ENCODE peak calls at places on chromosomes 7 and 10, in five cellular contexts. One of them, this sample, is unnamed.

GRCh38 chr7:41979834-41980307 is 257.1 kb downstream of the GLI3 start:
- DNase-seq in suprapubic skin: no peak
- DNase-seq in H1: no peak
- DNase-seq in A549: peak
- DNase-seq in sigmoid colon: no peak
- DNase-seq in this sample: no peak

GRCh38 chr7:87797798-87798403 is 78.3 kb downstream of the SLC25A40 start:
- DNase-seq in suprapubic skin: no peak
- DNase-seq in H1: no peak
- DNase-seq in A549: peak
- DNase-seq in sigmoid colon: no peak
- DNase-seq in this sample: peak

GRCh38 chr10:28858641-28859040 is 181.3 kb downstream of the BAMBI start:
- DNase-seq in suprapubic skin: no peak
- DNase-seq in H1: no peak
- DNase-seq in A549: no peak
- DNase-seq in sigmoid colon: no peak
- DNase-seq in this sample: no peak

GRCh38 chr7:158592541-158592940 is 4.9 kb upstream of the PTPRN2 start:
- DNase-seq in suprapubic skin: no peak
- DNase-seq in H1: no peak
- DNase-seq in A549: no peak
- DNase-seq in sigmoid colon: no peak
- DNase-seq in this sample: no peak

GRCh38 chr10:28892818-28893547 is 215.7 kb downstream of the BAMBI start:
- DNase-seq in suprapubic skin: no peak
- DNase-seq in H1: no peak
- DNase-seq in A549: no peak
- DNase-seq in sigmoid colon: no peak
- DNase-seq in this sample: no peak

GRCh38 chr7:36638140-36638539 is 86.2 kb downstream of the AOAH start:
- DNase-seq in suprapubic skin: no peak
- DNase-seq in H1: no peak
- DNase-seq in A549: no peak
- DNase-seq in sigmoid colon: no peak
- DNase-seq in this sample: no peak

GRCh38 chr7:27163776-27164380 is 1.5 kb downstream of the HOXA9 start:
- DNase-seq in suprapubic skin: peak
- DNase-seq in H1: no peak
- DNase-seq in A549: no peak
- DNase-seq in sigmoid colon: peak
- DNase-seq in this sample: no peak

GRCh38 chr10:42962120-42962901 is 114.6 kb upstream of the RET start:
- DNase-seq in suprapubic skin: no peak
- DNase-seq in H1: no peak
- DNase-seq in A549: no peak
- DNase-seq in sigmoid colon: peak
- DNase-seq in this sample: no peak

GRCh38 chr10:89625041-89625765 is 19.8 kb downstream of the PANK1 start:
- DNase-seq in suprapubic skin: no peak
- DNase-seq in H1: no peak
- DNase-seq in A549: no peak
- DNase-seq in sigmoid colon: no peak
- DNase-seq in this sample: no peak

GRCh38 chr7:41975854-41976253 is 261.2 kb downstream of the GLI3 start:
- DNase-seq in suprapubic skin: no peak
- DNase-seq in H1: no peak
- DNase-seq in A549: no peak
- DNase-seq in sigmoid colon: no peak
- DNase-seq in this sample: no peak

GRCh38 chr10:58143944-58144343 is 123.8 kb downstream of the IPMK start:
- DNase-seq in suprapubic skin: no peak
- DNase-seq in H1: no peak
- DNase-seq in A549: no peak
- DNase-seq in sigmoid colon: no peak
- DNase-seq in this sample: no peak

GRCh38 chr7:74059681-74060588 is 23.7 kb upstream of the LIMK1 start:
- DNase-seq in suprapubic skin: peak
- DNase-seq in H1: no peak
- DNase-seq in A549: peak
- DNase-seq in sigmoid colon: no peak
- DNase-seq in this sample: no peak

GRCh38 chr7:142328006-142328405 is 70.1 kb upstream of the PRSS58 start:
- DNase-seq in suprapubic skin: no peak
- DNase-seq in H1: no peak
- DNase-seq in A549: no peak
- DNase-seq in sigmoid colon: no peak
- DNase-seq in this sample: no peak

GRCh38 chr7:21587139-21587773 is 44.4 kb downstream of the DNAH11 start:
- DNase-seq in suprapubic skin: no peak
- DNase-seq in H1: no peak
- DNase-seq in A549: no peak
- DNase-seq in sigmoid colon: no peak
- DNase-seq in this sample: no peak

GRCh38 chr7:51613911-51614344 is 297.3 kb upstream of the COBL start:
- DNase-seq in suprapubic skin: no peak
- DNase-seq in H1: no peak
- DNase-seq in A549: no peak
- DNase-seq in sigmoid colon: peak
- DNase-seq in this sample: no peak

GRCh38 chr10:49568235-49568634 is 29.3 kb upstream of the ERCC6 start:
- DNase-seq in suprapubic skin: no peak
- DNase-seq in H1: no peak
- DNase-seq in A549: no peak
- DNase-seq in sigmoid colon: no peak
- DNase-seq in this sample: peak

GRCh38 chr7:36161996-36162395 is 8.9 kb downstream of the EEPD1 start:
- DNase-seq in suprapubic skin: no peak
- DNase-seq in H1: no peak
- DNase-seq in A549: no peak
- DNase-seq in sigmoid colon: no peak
- DNase-seq in this sample: no peak

GRCh38 chr10:98088186-98088971 is 46.1 kb upstream of the R3HCC1L start:
- DNase-seq in suprapubic skin: no peak
- DNase-seq in H1: no peak
- DNase-seq in A549: no peak
- DNase-seq in sigmoid colon: no peak
- DNase-seq in this sample: no peak

GRCh38 chr10:80421369-80422220 is 13.2 kb downstream of the PRXL2A start:
- DNase-seq in suprapubic skin: no peak
- DNase-seq in H1: no peak
- DNase-seq in A549: no peak
- DNase-seq in sigmoid colon: no peak
- DNase-seq in this sample: peak

GRCh38 chr10:94630017-94630688 is 53.4 kb upstream of the CYP2C18 start:
- DNase-seq in suprapubic skin: no peak
- DNase-seq in H1: no peak
- DNase-seq in A549: peak
- DNase-seq in sigmoid colon: no peak
- DNase-seq in this sample: no peak

GRCh38 chr7:27190284-27190748 is 5.3 kb upstream of the HOXA11 start:
- DNase-seq in suprapubic skin: peak
- DNase-seq in H1: no peak
- DNase-seq in A549: no peak
- DNase-seq in sigmoid colon: no peak
- DNase-seq in this sample: no peak

GRCh38 chr10:73827346-73828089 is 16.1 kb upstream of the NDST2 start:
- DNase-seq in suprapubic skin: no peak
- DNase-seq in H1: no peak
- DNase-seq in A549: no peak
- DNase-seq in sigmoid colon: no peak
- DNase-seq in this sample: no peak

GRCh38 chr10:86251426-86251825 is 115.2 kb downstream of the GRID1 start:
- DNase-seq in suprapubic skin: no peak
- DNase-seq in H1: no peak
- DNase-seq in A549: no peak
- DNase-seq in sigmoid colon: peak
- DNase-seq in this sample: no peak

GRCh38 chr7:17660116-17660515 is 280.2 kb downstream of the SNX13 start:
- DNase-seq in suprapubic skin: no peak
- DNase-seq in H1: no peak
- DNase-seq in A549: no peak
- DNase-seq in sigmoid colon: no peak
- DNase-seq in this sample: no peak

GRCh38 chr7:28686418-28686800 is 271.7 kb downstream of the TRIL start:
- DNase-seq in suprapubic skin: no peak
- DNase-seq in H1: no peak
- DNase-seq in A549: no peak
- DNase-seq in sigmoid colon: no peak
- DNase-seq in this sample: no peak

GRCh38 chr7:28685291-28685659 is 272.9 kb downstream of the TRIL start:
- DNase-seq in suprapubic skin: peak
- DNase-seq in H1: no peak
- DNase-seq in A549: no peak
- DNase-seq in sigmoid colon: peak
- DNase-seq in this sample: no peak

GRCh38 chr7:28684729-28685211 is 272.5 kb downstream of the CREB5 start:
- DNase-seq in suprapubic skin: no peak
- DNase-seq in H1: no peak
- DNase-seq in A549: no peak
- DNase-seq in sigmoid colon: no peak
- DNase-seq in this sample: no peak

GRCh38 chr7:28687631-28688030 is 270.5 kb downstream of the TRIL start:
- DNase-seq in suprapubic skin: no peak
- DNase-seq in H1: no peak
- DNase-seq in A549: no peak
- DNase-seq in sigmoid colon: no peak
- DNase-seq in this sample: no peak

GRCh38 chr7:28685660-28686417 is 272.3 kb downstream of the TRIL start:
- DNase-seq in suprapubic skin: peak
- DNase-seq in H1: peak
- DNase-seq in A549: peak
- DNase-seq in sigmoid colon: peak
- DNase-seq in this sample: no peak
- TF ChIP-seq EP300 in suprapubic skin: no peak
- TF ChIP-seq EP300 in H1: no peak
- TF ChIP-seq EP300 in A549: no peak
- TF ChIP-seq EP300 in sigmoid colon: no peak
- TF ChIP-seq EP300 in this sample: no peak

DNA sequence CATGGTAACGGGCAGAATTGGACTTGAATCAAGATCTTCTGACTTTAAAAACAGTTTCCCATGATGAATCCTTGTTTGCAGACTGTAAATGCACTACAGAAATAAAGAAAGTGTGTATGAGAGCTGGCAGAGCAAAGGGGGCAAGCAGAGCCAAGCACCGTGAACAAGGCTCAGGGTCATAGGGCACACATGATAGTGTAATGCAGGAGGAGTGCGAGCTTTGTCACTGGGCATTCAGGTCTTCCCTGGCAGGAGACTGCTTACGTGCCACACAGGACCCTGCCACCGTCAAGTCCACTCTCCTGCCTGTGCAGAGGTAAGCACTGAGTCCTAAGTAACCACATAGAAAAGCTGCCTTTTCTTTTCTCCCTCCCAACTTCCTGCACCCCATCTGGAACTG is 93.1 kb upstream of the NPVF start:
- DNase-seq in suprapubic skin: no peak
- DNase-seq in H1: no peak
- DNase-seq in A549: no peak
- DNase-seq in sigmoid colon: no peak
- DNase-seq in this sample: no peak
- TF ChIP-seq EP300 in suprapubic skin: no peak
- TF ChIP-seq EP300 in H1: no peak
- TF ChIP-seq EP300 in A549: no peak
- TF ChIP-seq EP300 in sigmoid colon: no peak
- TF ChIP-seq EP300 in this sample: no peak

GRCh38 chr7:106420741-106421140 is 136.0 kb upstream of the NAMPT start:
- DNase-seq in suprapubic skin: no peak
- DNase-seq in H1: no peak
- DNase-seq in A549: no peak
- DNase-seq in sigmoid colon: no peak
- DNase-seq in this sample: no peak

GRCh38 chr7:106423111-106423510 is 138.3 kb upstream of the NAMPT start:
- DNase-seq in suprapubic skin: no peak
- DNase-seq in H1: no peak
- DNase-seq in A549: no peak
- DNase-seq in sigmoid colon: no peak
- DNase-seq in this sample: no peak

GRCh38 chr7:106420210-106420609 is 135.4 kb upstream of the NAMPT start:
- DNase-seq in suprapubic skin: no peak
- DNase-seq in H1: no peak
- DNase-seq in A549: no peak
- DNase-seq in sigmoid colon: no peak
- DNase-seq in this sample: no peak

GRCh38 chr7:106419455-106420182 is 134.8 kb upstream of the NAMPT start:
- DNase-seq in suprapubic skin: no peak
- DNase-seq in H1: no peak
- DNase-seq in A549: no peak
- DNase-seq in sigmoid colon: no peak
- DNase-seq in this sample: no peak

GRCh38 chr7:106421181-106421762 is 136.5 kb upstream of the NAMPT start:
- DNase-seq in suprapubic skin: peak
- DNase-seq in H1: no peak
- DNase-seq in A549: no peak
- DNase-seq in sigmoid colon: peak
- DNase-seq in this sample: no peak
- TF ChIP-seq EP300 in suprapubic skin: peak
- TF ChIP-seq EP300 in H1: no peak
- TF ChIP-seq EP300 in A549: no peak
- TF ChIP-seq EP300 in sigmoid colon: no peak
- TF ChIP-seq EP300 in this sample: no peak

GRCh38 chr7:32892521-32893224 is 1.1 kb upstream of the KBTBD2 start:
- DNase-seq in suprapubic skin: peak
- DNase-seq in H1: no peak
- DNase-seq in A549: no peak
- DNase-seq in sigmoid colon: peak
- DNase-seq in this sample: no peak
- TF ChIP-seq EP300 in suprapubic skin: no peak
- TF ChIP-seq EP300 in H1: no peak
- TF ChIP-seq EP300 in A549: no peak
- TF ChIP-seq EP300 in sigmoid colon: no peak
- TF ChIP-seq EP300 in this sample: no peak

This sample was measured in GM12878.